ENCODE peak calls at places on chromosomes 6 and 20, in five cellular contexts. W, N, C, T and I are unnamed samples.

GRCh38 chr6:130602151-130602770 is 224.9 kb upstream of the SMLR1 start:
- DNase-seq in C (no peak), W (no peak), N (no peak), T (peak; percentile 96), I (no peak)

GRCh38 chr6:15536201-15536955 is 126.5 kb downstream of the DTNBP1 start:
- DNase-seq in C (no peak), W (no peak), N (no peak), T (no peak), I (no peak)

GRCh38 chr6:24720131-24720603 is 1.2 kb upstream of the C6orf62 start:
- DNase-seq in W (peak; percentile 61), C (no peak), N (no peak), T (peak; percentile 25), I (peak; percentile 46)

GRCh38 chr6:54916858-54917257 is 70.3 kb downstream of the FAM83B start:
- DNase-seq in W (no peak), T (no peak), N (no peak), C (no peak), I (no peak)

GRCh38 chr6:100126682-100127484 is 132.9 kb upstream of the MCHR2 start:
- DNase-seq in T (no peak), C (no peak), W (no peak), N (no peak), I (no peak)

GRCh38 chr20:15220009-15220656 is 882.7 kb upstream of the FLRT3 start:
- DNase-seq in T (no peak), W (no peak), N (no peak), C (no peak), I (no peak)

GRCh38 chr6:83431545-83432165 is 804 bp upstream of the ME1 start:
- DNase-seq in C (no peak), W (peak; percentile 88), N (no peak), T (no peak), I (peak; percentile 44)

GRCh38 chr6:104799134-104799657 is 60.5 kb downstream of the HACE1 start:
- DNase-seq in T (no peak), W (no peak), C (peak; percentile 7), N (no peak), I (no peak)

GRCh38 chr20:64140956-64141355 is 23.3 kb upstream of the MYT1 start:
- DNase-seq in T (no peak), N (no peak), C (no peak), W (no peak), I (no peak)

GRCh38 chr6:148152244-148152643 is 190.4 kb upstream of the SASH1 start:
- DNase-seq in T (no peak), N (no peak), W (no peak), C (no peak), I (no peak)

GRCh38 chr20:10337291-10337690 is 96.7 kb downstream of the MKKS start:
- DNase-seq in W (no peak), N (no peak), T (no peak), C (no peak), I (no peak)

GRCh38 chr6:137430954-137431353 is 63.2 kb downstream of the OLIG3 start:
- DNase-seq in N (no peak), T (no peak), W (no peak), C (no peak), I (no peak)

GRCh38 chr6:55014321-55015088 is 159.8 kb upstream of the HCRTR2 start:
- DNase-seq in W (no peak), N (no peak), T (no peak), C (no peak), I (no peak)

GRCh38 chr6:121055572-121056163 is 278.6 kb downstream of the TBC1D32 start:
- DNase-seq in W (no peak), C (no peak), N (no peak), T (peak; percentile 38), I (peak; percentile 78)

GRCh38 chr20:51643390-51643789 is 100.9 kb upstream of the NFATC2 start:
- DNase-seq in N (no peak), C (no peak), T (no peak), W (no peak), I (no peak)

GRCh38 chr6:43123691-43124314 is 47.3 kb upstream of the SRF start:
- DNase-seq in C (no peak), T (no peak), W (no peak), N (no peak), I (peak; percentile 51)

GRCh38 chr20:57973886-57974285 is 254.6 kb downstream of the ANKRD60 start:
- DNase-seq in C (no peak), W (no peak), N (no peak), T (no peak), I (no peak)

GRCh38 chr6:79453558-79454042 is 83.6 kb downstream of the LCA5 start:
- DNase-seq in C (peak; percentile 7), W (no peak), T (peak; percentile 40), N (no peak), I (no peak)

GRCh38 chr20:25058797-25059486 is 1.0 kb upstream of the ACSS1 start:
- DNase-seq in W (peak; percentile 52), T (no peak), C (no peak), N (no peak), I (peak; percentile 23)

GRCh38 chr6:70717038-70717801 is 49.5 kb downstream of the SMAP1 start:
- DNase-seq in T (no peak), N (no peak), C (no peak), W (no peak), I (no peak)

GRCh38 chr6:157314705-157315321 is 8.5 kb downstream of the TMEM242 start:
- DNase-seq in N (no peak), W (no peak), C (no peak), T (peak; percentile 57), I (peak; percentile 83)

GRCh38 chr20:20802328-20802727 is 89.9 kb upstream of the RALGAPA2 start:
- DNase-seq in T (no peak), C (no peak), W (no peak), N (no peak), I (no peak)

GRCh38 chr6:10582774-10583508 is 61.8 kb downstream of the GCNT2 start:
- DNase-seq in C (no peak), T (no peak), N (no peak), W (no peak), I (peak; percentile 91)

GRCh38 chr6:68876792-68877493 is 241.9 kb downstream of the ADGRB3 start:
- DNase-seq in C (no peak), T (no peak), N (no peak), W (no peak), I (peak; percentile 46)

GRCh38 chr6:157632821-157633220 is 190.2 kb upstream of the SNX9 start:
- DNase-seq in N (no peak), T (peak; percentile 68), W (no peak), C (no peak), I (no peak)

GRCh38 chr6:4776967-4777925 is 1.0 kb downstream of the CDYL start:
- DNase-seq in N (no peak), C (no peak), T (peak; percentile 17), W (peak; percentile 47), I (peak; percentile 55)

GRCh38 chr20:62782149-62782892 is 14.0 kb upstream of the MRGBP start:
- DNase-seq in C (no peak), N (no peak), W (no peak), T (no peak), I (peak; percentile 58)
- H3K27ac ChIP-seq in C (no peak overlapping the region), N (no peak overlapping the region), W (no peak overlapping the region), T (no peak overlapping the region), I (no peak overlapping the region)

GRCh38 chr6:118971682-118972081 is 36.7 kb upstream of the MCM9 start:
- DNase-seq in W (no peak), T (no peak), N (no peak), C (no peak), I (peak; percentile 10)
- H3K4me3 ChIP-seq in W (no peak overlapping the region), T (no peak overlapping the region), N (no peak overlapping the region), C (no peak overlapping the region), I (no peak overlapping the region)

DNA sequence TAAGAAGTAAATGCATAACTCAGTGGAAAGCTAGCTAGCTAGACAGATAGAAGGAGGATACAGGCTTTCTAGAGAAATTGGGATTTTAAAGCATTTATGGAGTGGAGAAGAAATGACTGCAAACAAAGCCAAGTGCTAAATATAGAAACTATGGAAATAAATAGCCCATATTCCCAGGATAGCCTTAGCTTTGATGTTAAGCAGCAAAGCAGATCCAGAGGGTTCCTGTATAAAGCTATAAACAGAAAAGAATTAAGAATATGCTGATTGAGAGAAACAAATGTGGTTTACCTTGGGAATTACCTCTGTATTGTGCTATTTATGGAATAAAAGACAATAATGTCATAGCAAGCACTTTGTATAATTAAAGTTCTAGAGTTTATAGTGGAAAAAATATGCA is 214.8 kb downstream of the PLCB1 start:
- DNase-seq in N (no peak), T (no peak), C (no peak), W (no peak), I (no peak)
- H3K27ac ChIP-seq in N (no peak overlapping the region), T (no peak overlapping the region), C (no peak overlapping the region), W (no peak overlapping the region), I (no peak overlapping the region)

DNA sequence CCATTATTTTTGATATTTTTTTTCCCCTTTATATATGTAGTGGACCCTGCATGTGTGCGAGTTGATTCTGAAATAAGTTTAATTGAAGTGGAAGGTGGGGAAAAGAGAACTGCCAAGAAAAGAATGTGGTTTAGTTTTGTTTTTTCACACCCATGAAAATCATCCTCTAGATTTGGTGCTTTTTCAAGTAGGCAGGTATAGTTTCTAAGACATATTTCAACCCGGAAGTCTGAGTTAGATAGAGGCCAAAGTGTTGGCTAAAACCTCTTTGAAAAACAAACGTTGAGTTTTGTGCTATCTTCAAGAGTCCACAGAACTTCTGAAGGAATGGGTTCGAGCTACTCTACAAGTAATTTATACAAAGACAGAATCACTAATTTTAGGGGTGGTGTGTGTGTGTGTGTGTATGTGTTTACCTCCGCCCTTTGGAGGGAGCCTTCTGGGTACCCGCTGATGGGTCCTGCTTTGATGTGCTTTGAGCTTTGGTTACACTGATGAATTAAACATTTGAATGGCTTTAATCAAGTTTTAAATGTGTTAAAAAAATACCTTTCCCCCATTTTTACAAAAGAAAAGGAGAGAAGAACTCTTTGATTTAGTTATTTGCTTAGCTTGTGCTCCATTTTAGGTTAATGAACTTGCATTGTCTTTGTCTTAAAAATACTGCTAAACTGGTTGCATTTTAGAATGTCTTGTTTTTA is 2.5 kb downstream of the RREB1 start:
- DNase-seq in N (no peak), T (no peak), W (no peak), C (no peak), I (peak; percentile 44)
- H3K4me3 ChIP-seq in N (peak overlapping the region; percentile 95), T (peak overlapping the region; percentile 93), W (peak overlapping the region; percentile 92), C (peak overlapping the region; percentile 89), I (peak overlapping the region; percentile 98)

GRCh38 chr20:46755483-46756417 is 46.3 kb downstream of the SLC2A10 start:
- DNase-seq in C (no peak), N (no peak), T (no peak), W (no peak), I (no peak)
- H3K27ac ChIP-seq in C (no peak overlapping the region), N (no peak overlapping the region), T (no peak overlapping the region), W (no peak overlapping the region), I (no peak overlapping the region)

DNA sequence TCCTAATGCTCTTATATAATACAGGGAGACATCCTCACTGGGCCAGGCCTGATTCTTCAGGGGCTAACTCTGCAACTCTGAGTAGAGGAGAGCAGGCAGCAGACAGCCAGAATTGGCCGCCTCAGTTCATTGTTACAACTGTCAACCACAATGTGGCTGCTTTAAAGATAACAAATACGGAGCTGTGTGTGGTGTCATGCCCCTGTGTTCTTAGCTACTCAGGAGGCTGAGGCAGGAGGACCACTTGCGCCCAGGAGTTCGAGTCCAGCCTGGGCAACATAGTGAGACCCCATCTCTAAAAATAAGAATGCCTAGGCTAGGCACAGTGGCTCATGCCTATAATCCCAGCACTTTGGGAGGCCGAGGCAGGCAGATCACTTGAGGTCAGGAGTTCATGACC is 34.3 kb downstream of the CEP250 start:
- DNase-seq in T (no peak), N (no peak), W (no peak), C (no peak), I (no peak)
- H3K4me3 ChIP-seq in T (no peak overlapping the region), N (no peak overlapping the region), W (no peak overlapping the region), C (no peak overlapping the region), I (no peak overlapping the region)

GRCh38 chr6:158854214-158855101 is 35.3 kb upstream of the EZR start:
- DNase-seq in C (peak; percentile 10), N (no peak), T (peak; percentile 76), W (no peak), I (peak; percentile 72)
- H3K27ac ChIP-seq in C (no peak overlapping the region), N (no peak overlapping the region), T (peak overlapping the region; percentile 60), W (peak overlapping the region; percentile 77), I (peak overlapping the region; percentile 100)